ENCODE peak calls at places on chromosomes 13 and 19, in ten cellular contexts. A is ovary; F is omental fat pad; C is MCF 10A; J is activated CD8-positive, alpha-beta T cell treated with anti-CD3 and anti-CD28 coated beads for 36 hours; Q is astrocyte of the spinal cord; G is sigmoid colon; W is tibial artery; N is stomach; B is fibroblast of the aortic adventitia. Y is an unnamed sample.

GRCh38 chr13:24192036-24192810 is 31.7 kb downstream of the SPATA13 start:
- DNase-seq in A (no peak), N (no peak), W (no peak), G (no peak), Q (no peak), B (no peak), C (no peak), J (no peak), F (no peak), Y (peak; percentile 25)

GRCh38 chr13:112716841-112717520 is 27.1 kb downstream of the ATP11A start:
- DNase-seq in A (no peak), G (peak; percentile 34), J (no peak), N (no peak), B (no peak), C (no peak), F (no peak), W (peak; percentile 39), Q (no peak), Y (no peak)

GRCh38 chr13:93227280-93227905 is 786 bp downstream of the GPC6 start:
- DNase-seq in N (no peak), A (peak; percentile 47), G (peak; percentile 70), B (peak; percentile 60), C (peak; percentile 67), J (no peak), Q (peak; percentile 80), W (peak; percentile 70), F (no peak), Y (peak; percentile 57)

GRCh38 chr13:66553391-66553790 is 676.7 kb downstream of the PCDH9 start:
- DNase-seq in C (no peak), A (no peak), J (no peak), W (no peak), N (no peak), B (peak; percentile 27), F (no peak), G (no peak), Q (no peak), Y (no peak)

GRCh38 chr13:76148926-76149325 is 512.8 kb downstream of the LMO7 start:
- DNase-seq in Q (peak; percentile 83), G (no peak), N (no peak), A (no peak), W (no peak), J (no peak), B (peak; percentile 74), F (no peak), C (peak; percentile 6), Y (no peak)

GRCh38 chr19:38704488-38705026 is 39.7 kb downstream of the CAPN12 start:
- DNase-seq in N (no peak), A (no peak), B (no peak), F (no peak), Q (no peak), J (no peak), G (no peak), W (no peak), C (no peak), Y (no peak)

GRCh38 chr19:6685482-6685881 is 15.5 kb upstream of the TNFSF14 start:
- DNase-seq in F (no peak), B (no peak), A (no peak), J (no peak), Q (no peak), N (no peak), C (no peak), W (no peak), G (no peak), Y (no peak)

GRCh38 chr19:55671054-55671378 is 4.0 kb upstream of the EPN1 start:
- DNase-seq in C (no peak), A (no peak), Q (no peak), G (no peak), F (no peak), W (no peak), B (no peak), J (no peak), N (no peak), Y (no peak)

GRCh38 chr19:52638601-52639000 is 446 bp upstream of the ZNF83 start:
- DNase-seq in C (no peak), F (no peak), Q (no peak), W (no peak), N (no peak), B (no peak), J (no peak), A (peak; percentile 44), G (peak; percentile 66), Y (peak; percentile 17)

GRCh38 chr19:30253581-30253996 is 118.6 kb upstream of the ZNF536 start:
- DNase-seq in J (no peak), C (no peak), W (no peak), A (no peak), N (no peak), G (no peak), F (no peak), B (no peak), Q (no peak), Y (no peak)

GRCh38 chr19:17614476-17614875 is 59.0 kb downstream of the COLGALT1 start:
- DNase-seq in F (no peak), N (no peak), W (no peak), A (no peak), C (no peak), J (no peak), G (no peak), B (no peak), Q (no peak), Y (no peak)

GRCh38 chr19:4980838-4981680 is 12.1 kb downstream of the KDM4B start:
- DNase-seq in J (no peak), A (no peak), Q (no peak), F (no peak), W (no peak), C (no peak), N (no peak), G (no peak), B (no peak), Y (no peak)

GRCh38 chr13:24688901-24689300 is 8.7 kb downstream of the ATP12A start:
- DNase-seq in C (no peak), W (peak; percentile 31), A (no peak), G (no peak), Q (no peak), B (no peak), N (no peak), J (no peak), F (no peak), Y (no peak)

GRCh38 chr13:35139591-35139990 is 197.5 kb downstream of the NBEA start:
- DNase-seq in A (no peak), B (peak; percentile 49), G (no peak), J (no peak), N (no peak), W (no peak), F (no peak), Q (peak; percentile 74), C (peak; percentile 23), Y (no peak)

GRCh38 chr19:47756627-47756929 is 11.2 kb downstream of the NOP53 start:
- DNase-seq in C (no peak), N (no peak), J (no peak), A (no peak), F (no peak), Q (no peak), B (no peak), W (no peak), G (no peak), Y (no peak)

GRCh38 chr13:38577048-38577447 is 109.8 kb upstream of the FREM2 start:
- DNase-seq in G (no peak), B (peak; percentile 3), A (no peak), F (no peak), Q (no peak), N (no peak), W (no peak), C (peak; percentile 12), J (no peak), Y (no peak)
- TF ChIP-seq CTCF in G (no peak), B (no peak), A (no peak), F (no peak), Q (no peak), N (no peak), W (no peak), C (no peak), J (no peak), Y (no peak)

GRCh38 chr19:46603195-46603637 is 2.1 kb downstream of the CALM3 start:
- DNase-seq in W (peak; percentile 71), Q (no peak), C (no peak), J (no peak), G (no peak), N (peak; percentile 59), B (no peak), A (no peak), F (no peak), Y (no peak)

GRCh38 chr19:46603752-46604241 is 2.7 kb downstream of the CALM3 start:
- DNase-seq in G (peak; percentile 55), A (no peak), B (no peak), C (no peak), Q (no peak), F (no peak), J (no peak), W (no peak), N (no peak), Y (no peak)

GRCh38 chr19:46606019-46606418 is 4.9 kb downstream of the CALM3 start:
- DNase-seq in G (peak; percentile 59), W (no peak), J (no peak), Q (no peak), F (no peak), N (no peak), C (no peak), A (no peak), B (no peak), Y (no peak)

GRCh38 chr19:46605356-46605821 is 4.3 kb downstream of the CALM3 start:
- DNase-seq in W (peak; percentile 79), C (no peak), F (no peak), A (no peak), B (peak; percentile 28), N (no peak), G (peak; percentile 54), J (no peak), Q (no peak), Y (no peak)

GRCh38 chr19:46604781-46605355 is 3.7 kb downstream of the CALM3 start:
- DNase-seq in G (peak; percentile 66), B (no peak), J (no peak), A (no peak), Q (no peak), N (no peak), F (no peak), C (no peak), W (peak; percentile 94), Y (no peak)
- TF ChIP-seq CTCF in G (no peak), B (no peak), J (no peak), A (no peak), Q (no peak), N (no peak), F (no peak), C (no peak), W (no peak), Y (no peak)

GRCh38 chr13:61728468-61728867 is 312.8 kb upstream of the PCDH20 start:
- DNase-seq in B (peak; percentile 0), N (no peak), F (no peak), W (no peak), Q (peak; percentile 72), J (no peak), C (peak; percentile 46), G (no peak), A (no peak), Y (no peak)
- TF ChIP-seq CTCF in B (no peak), N (no peak), F (no peak), W (no peak), Q (no peak), J (no peak), C (no peak), G (no peak), A (no peak), Y (no peak)

DNA sequence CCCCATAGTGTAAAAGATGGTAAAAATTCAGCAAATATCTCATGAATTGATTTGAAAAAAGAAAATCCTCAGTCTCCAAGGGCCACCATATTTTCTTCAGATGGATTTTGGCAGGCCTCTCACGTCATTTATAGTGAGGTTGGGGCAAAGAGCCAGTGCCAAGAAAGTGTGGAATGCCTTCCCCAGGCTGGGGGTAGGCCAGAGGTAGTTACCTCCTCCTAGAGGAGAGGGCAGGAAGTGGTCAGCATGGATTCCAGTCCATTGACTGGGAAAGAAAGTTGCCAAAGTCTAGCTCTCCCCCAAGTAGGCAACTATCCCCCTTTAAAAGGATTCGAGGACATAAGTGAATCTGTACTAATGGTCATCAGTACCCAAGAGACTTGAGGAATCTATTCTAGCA is 68.4 kb upstream of the KCTD4 start:
- DNase-seq in F (no peak), A (no peak), W (no peak), B (peak; percentile 13), J (no peak), N (no peak), Q (peak; percentile 44), C (peak; percentile 18), G (no peak), Y (no peak)
- TF ChIP-seq CTCF in F (no peak), A (no peak), W (no peak), B (peak; percentile 2), J (no peak), N (no peak), Q (no peak), C (no peak), G (no peak), Y (no peak)